ENCODE peak calls at places on chromosome 21, in ten cellular contexts. One of them, this sample, is unnamed.

GRCh38 chr21:36700961-36701911 is 2.3 kb downstream of the SIM2 start:
- DNase-seq in SW 1271: no peak
- DNase-seq in cardiac septum: no peak
- DNase-seq in GM12865: no peak
- DNase-seq in activated naive CD4-positive, alpha-beta T cell treated with anti-CD3 and anti-CD28 coated beads, Interleukin-2, amount 10 ng/mL, durations not matched to agents 7 days and 5 days: no peak
- DNase-seq in stimulated activated CD4-positive, alpha-beta T cell treated with anti-CD3 and anti-CD28 coated beads, Interleukin-4, amount 100 ng/mL, for 4 hours: no peak
- DNase-seq in NCI-H345: no peak
- DNase-seq in MG63: peak
- DNase-seq in C1 segment of cervical spinal cord: no peak
- DNase-seq in HEK293T: peak
- DNase-seq in this sample: peak

GRCh38 chr21:27476696-27477095 is 509.8 kb upstream of the ADAMTS5 start:
- DNase-seq in activated naive CD4-positive, alpha-beta T cell treated with anti-CD3 and anti-CD28 coated beads, Interleukin-2, amount 10 ng/mL, durations not matched to agents 7 days and 5 days: no peak
- DNase-seq in MG63: no peak
- DNase-seq in stimulated activated CD4-positive, alpha-beta T cell treated with anti-CD3 and anti-CD28 coated beads, Interleukin-4, amount 100 ng/mL, for 4 hours: no peak
- DNase-seq in C1 segment of cervical spinal cord: no peak
- DNase-seq in SW 1271: no peak
- DNase-seq in HEK293T: no peak
- DNase-seq in cardiac septum: no peak
- DNase-seq in GM12865: no peak
- DNase-seq in NCI-H345: no peak
- DNase-seq in this sample: no peak

GRCh38 chr21:39630191-39630591 is 17.5 kb downstream of the B3GALT5 start:
- DNase-seq in activated naive CD4-positive, alpha-beta T cell treated with anti-CD3 and anti-CD28 coated beads, Interleukin-2, amount 10 ng/mL, durations not matched to agents 7 days and 5 days: no peak
- DNase-seq in GM12865: no peak
- DNase-seq in C1 segment of cervical spinal cord: no peak
- DNase-seq in HEK293T: no peak
- DNase-seq in MG63: peak
- DNase-seq in NCI-H345: no peak
- DNase-seq in cardiac septum: no peak
- DNase-seq in stimulated activated CD4-positive, alpha-beta T cell treated with anti-CD3 and anti-CD28 coated beads, Interleukin-4, amount 100 ng/mL, for 4 hours: no peak
- DNase-seq in SW 1271: peak
- DNase-seq in this sample: no peak

GRCh38 chr21:39924577-39925308 is 57.5 kb downstream of the PCP4 start:
- DNase-seq in GM12865: no peak
- DNase-seq in NCI-H345: no peak
- DNase-seq in HEK293T: no peak
- DNase-seq in MG63: no peak
- DNase-seq in cardiac septum: no peak
- DNase-seq in activated naive CD4-positive, alpha-beta T cell treated with anti-CD3 and anti-CD28 coated beads, Interleukin-2, amount 10 ng/mL, durations not matched to agents 7 days and 5 days: no peak
- DNase-seq in SW 1271: no peak
- DNase-seq in C1 segment of cervical spinal cord: no peak
- DNase-seq in stimulated activated CD4-positive, alpha-beta T cell treated with anti-CD3 and anti-CD28 coated beads, Interleukin-4, amount 100 ng/mL, for 4 hours: no peak
- DNase-seq in this sample: no peak

GRCh38 chr21:36388835-36389234 is 3.6 kb downstream of the CHAF1B start:
- DNase-seq in MG63: peak
- DNase-seq in NCI-H345: no peak
- DNase-seq in GM12865: peak
- DNase-seq in HEK293T: peak
- DNase-seq in activated naive CD4-positive, alpha-beta T cell treated with anti-CD3 and anti-CD28 coated beads, Interleukin-2, amount 10 ng/mL, durations not matched to agents 7 days and 5 days: no peak
- DNase-seq in stimulated activated CD4-positive, alpha-beta T cell treated with anti-CD3 and anti-CD28 coated beads, Interleukin-4, amount 100 ng/mL, for 4 hours: no peak
- DNase-seq in C1 segment of cervical spinal cord: no peak
- DNase-seq in cardiac septum: no peak
- DNase-seq in SW 1271: no peak
- DNase-seq in this sample: no peak

GRCh38 chr21:40595806-40596205 is 251.2 kb downstream of the DSCAM start:
- DNase-seq in C1 segment of cervical spinal cord: no peak
- DNase-seq in SW 1271: no peak
- DNase-seq in NCI-H345: no peak
- DNase-seq in stimulated activated CD4-positive, alpha-beta T cell treated with anti-CD3 and anti-CD28 coated beads, Interleukin-4, amount 100 ng/mL, for 4 hours: no peak
- DNase-seq in HEK293T: no peak
- DNase-seq in GM12865: no peak
- DNase-seq in cardiac septum: no peak
- DNase-seq in MG63: no peak
- DNase-seq in activated naive CD4-positive, alpha-beta T cell treated with anti-CD3 and anti-CD28 coated beads, Interleukin-2, amount 10 ng/mL, durations not matched to agents 7 days and 5 days: no peak
- DNase-seq in this sample: no peak

GRCh38 chr21:41029573-41029972 is 138.4 kb upstream of the BACE2 start:
- DNase-seq in stimulated activated CD4-positive, alpha-beta T cell treated with anti-CD3 and anti-CD28 coated beads, Interleukin-4, amount 100 ng/mL, for 4 hours: no peak
- DNase-seq in NCI-H345: peak
- DNase-seq in cardiac septum: no peak
- DNase-seq in GM12865: no peak
- DNase-seq in C1 segment of cervical spinal cord: no peak
- DNase-seq in MG63: no peak
- DNase-seq in HEK293T: no peak
- DNase-seq in activated naive CD4-positive, alpha-beta T cell treated with anti-CD3 and anti-CD28 coated beads, Interleukin-2, amount 10 ng/mL, durations not matched to agents 7 days and 5 days: no peak
- DNase-seq in SW 1271: no peak
- DNase-seq in this sample: peak

GRCh38 chr21:15651172-15651571 is 78.6 kb upstream of the USP25 start:
- DNase-seq in stimulated activated CD4-positive, alpha-beta T cell treated with anti-CD3 and anti-CD28 coated beads, Interleukin-4, amount 100 ng/mL, for 4 hours: no peak
- DNase-seq in MG63: no peak
- DNase-seq in GM12865: no peak
- DNase-seq in SW 1271: no peak
- DNase-seq in HEK293T: no peak
- DNase-seq in C1 segment of cervical spinal cord: no peak
- DNase-seq in NCI-H345: no peak
- DNase-seq in activated naive CD4-positive, alpha-beta T cell treated with anti-CD3 and anti-CD28 coated beads, Interleukin-2, amount 10 ng/mL, durations not matched to agents 7 days and 5 days: no peak
- DNase-seq in cardiac septum: no peak
- DNase-seq in this sample: no peak

GRCh38 chr21:14766241-14766640 is 220.1 kb upstream of the SAMSN1 start:
- DNase-seq in cardiac septum: no peak
- DNase-seq in stimulated activated CD4-positive, alpha-beta T cell treated with anti-CD3 and anti-CD28 coated beads, Interleukin-4, amount 100 ng/mL, for 4 hours: no peak
- DNase-seq in MG63: no peak
- DNase-seq in activated naive CD4-positive, alpha-beta T cell treated with anti-CD3 and anti-CD28 coated beads, Interleukin-2, amount 10 ng/mL, durations not matched to agents 7 days and 5 days: no peak
- DNase-seq in SW 1271: no peak
- DNase-seq in HEK293T: no peak
- DNase-seq in NCI-H345: no peak
- DNase-seq in GM12865: no peak
- DNase-seq in C1 segment of cervical spinal cord: no peak
- DNase-seq in this sample: no peak

GRCh38 chr21:34582506-34583150 is 32.3 kb downstream of the RCAN1 start:
- DNase-seq in GM12865: peak
- DNase-seq in C1 segment of cervical spinal cord: no peak
- DNase-seq in NCI-H345: no peak
- DNase-seq in stimulated activated CD4-positive, alpha-beta T cell treated with anti-CD3 and anti-CD28 coated beads, Interleukin-4, amount 100 ng/mL, for 4 hours: no peak
- DNase-seq in SW 1271: peak
- DNase-seq in HEK293T: peak
- DNase-seq in MG63: no peak
- DNase-seq in activated naive CD4-positive, alpha-beta T cell treated with anti-CD3 and anti-CD28 coated beads, Interleukin-2, amount 10 ng/mL, durations not matched to agents 7 days and 5 days: no peak
- DNase-seq in cardiac septum: no peak
- DNase-seq in this sample: no peak

GRCh38 chr21:44530221-44530902 is 9.6 kb downstream of the KRTAP10-1 start:
- DNase-seq in activated naive CD4-positive, alpha-beta T cell treated with anti-CD3 and anti-CD28 coated beads, Interleukin-2, amount 10 ng/mL, durations not matched to agents 7 days and 5 days: no peak
- DNase-seq in SW 1271: no peak
- DNase-seq in GM12865: no peak
- DNase-seq in NCI-H345: no peak
- DNase-seq in C1 segment of cervical spinal cord: no peak
- DNase-seq in HEK293T: no peak
- DNase-seq in stimulated activated CD4-positive, alpha-beta T cell treated with anti-CD3 and anti-CD28 coated beads, Interleukin-4, amount 100 ng/mL, for 4 hours: no peak
- DNase-seq in MG63: no peak
- DNase-seq in cardiac septum: no peak
- DNase-seq in this sample: no peak

GRCh38 chr21:45308211-45309068 is 20.7 kb upstream of the POFUT2 start:
- DNase-seq in stimulated activated CD4-positive, alpha-beta T cell treated with anti-CD3 and anti-CD28 coated beads, Interleukin-4, amount 100 ng/mL, for 4 hours: no peak
- DNase-seq in GM12865: no peak
- DNase-seq in activated naive CD4-positive, alpha-beta T cell treated with anti-CD3 and anti-CD28 coated beads, Interleukin-2, amount 10 ng/mL, durations not matched to agents 7 days and 5 days: no peak
- DNase-seq in C1 segment of cervical spinal cord: no peak
- DNase-seq in cardiac septum: peak
- DNase-seq in SW 1271: no peak
- DNase-seq in HEK293T: no peak
- DNase-seq in NCI-H345: no peak
- DNase-seq in MG63: no peak
- DNase-seq in this sample: no peak

GRCh38 chr21:17697474-17697873 is 84.8 kb upstream of the BTG3 start:
- DNase-seq in NCI-H345: no peak
- DNase-seq in activated naive CD4-positive, alpha-beta T cell treated with anti-CD3 and anti-CD28 coated beads, Interleukin-2, amount 10 ng/mL, durations not matched to agents 7 days and 5 days: no peak
- DNase-seq in SW 1271: no peak
- DNase-seq in C1 segment of cervical spinal cord: no peak
- DNase-seq in GM12865: no peak
- DNase-seq in stimulated activated CD4-positive, alpha-beta T cell treated with anti-CD3 and anti-CD28 coated beads, Interleukin-4, amount 100 ng/mL, for 4 hours: no peak
- DNase-seq in HEK293T: no peak
- DNase-seq in cardiac septum: no peak
- DNase-seq in MG63: no peak
- DNase-seq in this sample: no peak

GRCh38 chr21:42471716-42472330 is 24.2 kb downstream of the RSPH1 start:
- DNase-seq in C1 segment of cervical spinal cord: no peak
- DNase-seq in NCI-H345: no peak
- DNase-seq in activated naive CD4-positive, alpha-beta T cell treated with anti-CD3 and anti-CD28 coated beads, Interleukin-2, amount 10 ng/mL, durations not matched to agents 7 days and 5 days: no peak
- DNase-seq in cardiac septum: peak
- DNase-seq in HEK293T: no peak
- DNase-seq in GM12865: no peak
- DNase-seq in SW 1271: no peak
- DNase-seq in stimulated activated CD4-positive, alpha-beta T cell treated with anti-CD3 and anti-CD28 coated beads, Interleukin-4, amount 100 ng/mL, for 4 hours: no peak
- DNase-seq in MG63: no peak
- DNase-seq in this sample: no peak

GRCh38 chr21:34029724-34030528 is 43.5 kb upstream of the MRPS6 start:
- DNase-seq in stimulated activated CD4-positive, alpha-beta T cell treated with anti-CD3 and anti-CD28 coated beads, Interleukin-4, amount 100 ng/mL, for 4 hours: peak
- DNase-seq in MG63: peak
- DNase-seq in cardiac septum: no peak
- DNase-seq in SW 1271: peak
- DNase-seq in activated naive CD4-positive, alpha-beta T cell treated with anti-CD3 and anti-CD28 coated beads, Interleukin-2, amount 10 ng/mL, durations not matched to agents 7 days and 5 days: peak
- DNase-seq in HEK293T: peak
- DNase-seq in NCI-H345: no peak
- DNase-seq in C1 segment of cervical spinal cord: no peak
- DNase-seq in GM12865: peak
- DNase-seq in this sample: no peak